ENCODE peak calls at places on chromosome 7, in nine cellular contexts. I is mesendoderm, F is PC-3, R is endodermal cell, J is right atrium auricular region, B is pancreas, O is body of pancreas, A is heart right ventricle, K is spleen. Y is an unnamed sample.

GRCh38 chr7:129426482-129426881 is 7.8 kb upstream of the STRIP2 start:
- DNase-seq in A (no peak), I (no peak), O (no peak), F (no peak), K (no peak), B (no peak), R (no peak), J (no peak), Y (no peak)

GRCh38 chr7:140242057-140243031 is 65.6 kb upstream of the KDM7A start:
- DNase-seq in F (no peak), B (peak; percentile 27), I (peak; percentile 93), R (peak; percentile 82), O (no peak), J (no peak), K (peak; percentile 84), A (no peak), Y (no peak)

GRCh38 chr7:19744075-19744474 is 29.3 kb downstream of the TMEM196 start:
- DNase-seq in I (no peak), A (no peak), J (no peak), R (no peak), B (no peak), F (no peak), K (no peak), O (no peak), Y (no peak)

GRCh38 chr7:57646901-57647246 is 196.9 kb downstream of the ZNF716 start:
- DNase-seq in R (no peak), I (no peak), F (no peak), B (no peak), A (no peak), J (no peak), K (no peak), O (no peak), Y (no peak)

GRCh38 chr7:19376591-19376990 is 231.4 kb upstream of the FERD3L start:
- DNase-seq in A (no peak), J (no peak), F (no peak), I (no peak), R (no peak), B (no peak), O (no peak), K (no peak), Y (no peak)

GRCh38 chr7:41466760-41467384 is 236.0 kb downstream of the INHBA start:
- DNase-seq in O (no peak), B (no peak), K (no peak), F (no peak), J (no peak), I (no peak), R (no peak), A (no peak), Y (no peak)

GRCh38 chr7:121605297-121605640 is 209.2 kb upstream of the FAM3C start:
- DNase-seq in A (no peak), B (no peak), F (peak; percentile 12), I (no peak), K (no peak), J (no peak), R (no peak), O (no peak), Y (no peak)

GRCh38 chr7:34308595-34308994 is 349.4 kb upstream of the NPSR1 start:
- DNase-seq in R (no peak), B (no peak), O (no peak), I (no peak), F (no peak), K (no peak), J (no peak), A (no peak), Y (no peak)

GRCh38 chr7:109552017-109552416 is 982.3 kb downstream of the DNAJB9 start:
- DNase-seq in I (peak; percentile 42), R (peak; percentile 50), O (no peak), K (no peak), J (no peak), B (no peak), A (no peak), F (peak; percentile 11), Y (no peak)

GRCh38 chr7:69418865-69419670 is 179.2 kb upstream of the AUTS2 start:
- DNase-seq in J (no peak), R (no peak), A (no peak), I (no peak), O (no peak), F (no peak), K (no peak), B (no peak), Y (no peak)

GRCh38 chr7:12373580-12374263 is 29.9 kb downstream of the VWDE start:
- DNase-seq in B (no peak), O (no peak), A (no peak), K (no peak), R (no peak), I (no peak), J (no peak), F (no peak), Y (no peak)

GRCh38 chr7:37153376-37153775 is 295.3 kb downstream of the ELMO1 start:
- DNase-seq in B (no peak), F (no peak), J (no peak), O (no peak), R (peak; percentile 61), K (no peak), A (no peak), I (peak; percentile 51), Y (no peak)

GRCh38 chr7:18041202-18041601 is 13.6 kb upstream of the PRPS1L1 start:
- DNase-seq in A (no peak), B (no peak), O (no peak), I (no peak), F (peak; percentile 13), K (no peak), J (no peak), R (no peak), Y (no peak)

GRCh38 chr7:101688183-101688831 is 59.2 kb upstream of the MYL10 start:
- DNase-seq in J (peak; percentile 73), K (peak; percentile 96), A (peak; percentile 88), R (peak; percentile 94), F (peak; percentile 70), O (peak; percentile 79), B (peak; percentile 82), I (peak; percentile 63), Y (peak; percentile 45)

DNA sequence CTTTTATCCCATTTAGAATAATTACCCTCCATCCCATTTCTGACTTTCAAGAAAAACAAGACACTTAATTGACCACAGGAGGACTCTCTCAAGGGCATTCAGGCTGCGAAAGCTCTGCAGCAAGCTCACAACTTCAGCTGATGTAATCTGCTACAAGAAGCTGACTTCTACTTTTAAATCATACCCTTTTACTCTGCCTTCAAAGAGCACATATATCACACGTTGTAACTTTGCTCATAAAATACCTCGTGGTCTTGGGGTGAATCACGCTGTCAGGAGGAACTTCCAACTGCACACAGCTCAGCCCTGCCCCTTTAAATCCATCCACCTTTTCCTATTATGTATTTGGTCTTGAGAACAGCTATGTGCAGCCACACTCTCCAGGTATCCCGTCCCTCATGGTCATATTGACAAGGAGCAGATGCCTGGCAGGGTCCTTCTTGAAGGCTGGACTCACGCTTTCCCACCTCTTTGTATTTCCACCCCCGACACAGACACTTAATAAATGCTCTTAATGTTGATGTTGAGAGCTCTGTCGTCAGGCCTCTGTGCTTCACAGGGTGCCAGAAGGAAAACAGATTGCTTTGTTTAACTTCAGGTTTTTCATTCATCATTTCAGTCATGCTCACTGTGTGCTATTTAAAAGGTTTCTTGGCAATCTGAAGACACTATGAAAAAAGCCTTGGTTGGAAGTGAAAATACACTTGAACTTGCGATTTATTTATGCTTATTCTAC is 47.6 kb downstream of the ICA1 start:
- DNase-seq in J (no peak), K (no peak), R (no peak), I (no peak), O (no peak), F (peak; percentile 9), A (no peak), B (no peak), Y (no peak)
- H3K4me3 ChIP-seq in J (no peak overlapping the region), K (no peak overlapping the region), R (no peak overlapping the region), I (no peak overlapping the region), O (no peak overlapping the region), F (no peak overlapping the region), A (no peak overlapping the region), B (no peak overlapping the region), Y (no peak overlapping the region)

GRCh38 chr7:7688310-7688709 is 30.1 kb downstream of the RPA3 start:
- DNase-seq in B (no peak), I (no peak), A (no peak), F (no peak), K (no peak), R (no peak), O (no peak), J (no peak), Y (no peak)
- H3K27ac ChIP-seq in B (no peak overlapping the region), I (no peak overlapping the region), A (peak overlapping the region; percentile 85), F (no peak overlapping the region), K (no peak overlapping the region), R (no peak overlapping the region), O (no peak overlapping the region), J (peak overlapping the region; percentile 45), Y (no peak overlapping the region)

GRCh38 chr7:522071-522937 is 2.7 kb upstream of the PDGFA start:
- DNase-seq in B (peak; percentile 76), I (peak; percentile 51), R (peak; percentile 73), J (peak; percentile 76), O (peak; percentile 71), K (no peak), F (peak; percentile 37), A (peak; percentile 56), Y (no peak)

GRCh38 chr7:524800-525199 is 5.2 kb upstream of the PDGFA start:
- DNase-seq in R (no peak), J (no peak), I (no peak), K (no peak), O (no peak), A (peak; percentile 6), F (no peak), B (no peak), Y (no peak)

GRCh38 chr7:522938-523289 is 3.3 kb upstream of the PDGFA start:
- DNase-seq in F (no peak), J (no peak), R (no peak), K (no peak), O (no peak), I (no peak), A (no peak), B (no peak), Y (no peak)

GRCh38 chr7:525740-526139 is 6.1 kb upstream of the PDGFA start:
- DNase-seq in J (no peak), I (no peak), B (peak; percentile 26), A (peak; percentile 12), F (peak; percentile 41), O (no peak), K (no peak), R (no peak), Y (no peak)

GRCh38 chr7:523436-524336 is 4.0 kb upstream of the PDGFA start:
- DNase-seq in K (no peak), B (peak; percentile 74), F (no peak), I (no peak), R (no peak), J (no peak), A (peak; percentile 19), O (no peak), Y (no peak)
- H3K27me3 ChIP-seq in K (peaks cover 46% of the 10 kb centered on the region), B (no peaks in the 10 kb centered on the region), F (peaks cover 18% of the 10 kb centered on the region), I (peaks cover 32% of the 10 kb centered on the region), R (peaks cover 63% of the 10 kb centered on the region), J (no peaks in the 10 kb centered on the region), A (no peaks in the 10 kb centered on the region), O (no peaks in the 10 kb centered on the region), Y (peaks cover 36% of the 10 kb centered on the region)

GRCh38 chr7:42856605-42856987 is 55.3 kb downstream of the C7orf25 start:
- DNase-seq in B (no peak), I (no peak), O (no peak), F (no peak), A (no peak), K (no peak), J (no peak), R (no peak), Y (no peak)
- H3K4me3 ChIP-seq in B (peak overlapping the region; percentile 46), I (no peak overlapping the region), O (no peak overlapping the region), F (peak overlapping the region; percentile 74), A (peak overlapping the region; percentile 47), K (no peak overlapping the region), J (peak overlapping the region; percentile 38), R (no peak overlapping the region), Y (no peak overlapping the region)